ENCODE peak calls at places on chromosomes 6 and 20, in ten cellular contexts. U is cardiac fibroblast, P is ELR, F is stromal cell of bone marrow, N is iPS DF 6.9, D is MCF 10A, B is neural crest cell, A is NAMALWA, E is adrenal gland, J is GM13977. W is an unnamed sample.
A peak's percentile ranks its signal among the peaks of the same experiment; 100 is the strongest.

GRCh38 chr6:154932562-154933027 is 62.5 kb upstream of the TIAM2 start:
- DNase-seq in B (no peak), D (peak; percentile 74), U (peak; percentile 36), J (no peak), A (no peak), F (no peak), N (no peak), P (peak; percentile 84), E (no peak), W (peak; percentile 72)

GRCh38 chr6:5466459-5466858 is 205.1 kb downstream of the FARS2 start:
- DNase-seq in B (no peak), E (peak; percentile 19), A (no peak), J (no peak), D (peak; percentile 44), P (peak; percentile 78), N (no peak), F (peak; percentile 59), U (peak; percentile 69), W (no peak)

GRCh38 chr6:148850936-148851335 is 104.1 kb downstream of the UST start:
- DNase-seq in D (no peak), E (no peak), A (no peak), U (no peak), P (no peak), J (no peak), F (no peak), B (no peak), N (no peak), W (no peak)

GRCh38 chr6:121647905-121648304 is 212.5 kb downstream of the GJA1 start:
- DNase-seq in J (no peak), E (no peak), B (no peak), D (peak; percentile 11), A (no peak), U (peak; percentile 74), N (no peak), F (peak; percentile 50), P (peak; percentile 51), W (no peak)

GRCh38 chr6:163356324-163356723 is 58.2 kb upstream of the QKI start:
- DNase-seq in F (peak; percentile 35), A (no peak), N (no peak), E (peak; percentile 80), B (no peak), D (peak; percentile 56), U (peak; percentile 84), P (peak; percentile 92), J (no peak), W (peak; percentile 60)

GRCh38 chr20:9409981-9410380 is 104.4 kb upstream of the LAMP5 start:
- DNase-seq in U (peak; percentile 28), N (no peak), D (no peak), A (no peak), B (no peak), F (peak; percentile 82), J (no peak), P (peak; percentile 88), E (no peak), W (no peak)

GRCh38 chr6:100633096-100633766 is 168.5 kb upstream of the SIM1 start:
- DNase-seq in N (no peak), P (peak; percentile 90), B (no peak), A (no peak), J (no peak), E (no peak), U (peak; percentile 89), F (peak; percentile 83), D (peak; percentile 77), W (peak; percentile 86)

GRCh38 chr20:33693741-33694645 is 7.8 kb upstream of the E2F1 start:
- DNase-seq in U (peak; percentile 20), A (no peak), D (no peak), B (no peak), J (no peak), P (no peak), E (no peak), F (no peak), N (no peak), W (no peak)

GRCh38 chr20:57065646-57066045 is 200.8 kb downstream of the BMP7 start:
- DNase-seq in U (no peak), J (no peak), F (no peak), E (no peak), A (no peak), P (peak; percentile 42), N (no peak), D (no peak), B (no peak), W (no peak)

GRCh38 chr6:30685977-30686907 is at the start of gene PPP1R18:
- DNase-seq in E (peak; percentile 87), A (peak; percentile 71), D (peak; percentile 74), B (no peak), J (peak; percentile 75), P (peak; percentile 80), F (peak; percentile 47), N (no peak), U (peak; percentile 77), W (no peak)

GRCh38 chr6:123658848-123659247 is 22.1 kb upstream of the TRDN start:
- DNase-seq in F (no peak), B (no peak), J (no peak), E (no peak), U (no peak), N (no peak), A (no peak), D (no peak), P (no peak), W (no peak)

GRCh38 chr20:23532533-23532932 is 35.8 kb downstream of the CST9L start:
- DNase-seq in E (no peak), P (no peak), N (no peak), U (no peak), J (no peak), B (no peak), D (no peak), A (no peak), F (no peak), W (no peak)

GRCh38 chr6:168794515-168794914 is 353.5 kb downstream of the SMOC2 start:
- DNase-seq in A (no peak), J (no peak), P (no peak), D (peak; percentile 42), N (no peak), F (no peak), U (no peak), B (no peak), E (no peak), W (no peak)

GRCh38 chr6:97958143-97958542 is 675.1 kb upstream of the MMS22L start:
- DNase-seq in P (peak; percentile 6), D (peak; percentile 74), J (no peak), U (peak; percentile 5), N (no peak), A (no peak), F (no peak), B (peak; percentile 5), E (no peak), W (no peak)

GRCh38 chr6:84227044-84227433 is 404 bp downstream of the CEP162 start:
- DNase-seq in A (no peak), D (no peak), N (no peak), J (no peak), U (no peak), P (peak; percentile 13), F (no peak), B (no peak), E (no peak), W (no peak)

GRCh38 chr20:35200255-35200654 is 26.2 kb upstream of the MMP24 start:
- DNase-seq in J (no peak), U (peak; percentile 57), B (no peak), A (no peak), P (peak; percentile 90), E (no peak), D (peak; percentile 80), F (peak; percentile 68), N (no peak), W (peak; percentile 8)

GRCh38 chr6:18389479-18389878 is 2.3 kb downstream of the RNF144B start:
- DNase-seq in P (peak; percentile 30), F (peak; percentile 40), A (peak; percentile 19), U (no peak), E (no peak), B (no peak), D (peak; percentile 36), J (no peak), N (no peak), W (no peak)

GRCh38 chr6:92201618-92202017 is 1217.7 kb downstream of the EPHA7 start:
- DNase-seq in B (no peak), D (peak; percentile 18), U (no peak), J (no peak), F (no peak), E (no peak), A (no peak), N (no peak), P (no peak), W (no peak)

GRCh38 chr20:36917943-36918342 is 33.6 kb downstream of the SAMHD1 start:
- DNase-seq in E (no peak), D (no peak), N (no peak), J (no peak), B (no peak), U (no peak), F (no peak), P (peak; percentile 15), A (no peak), W (no peak)

GRCh38 chr20:55348201-55348600 is 657.1 kb downstream of the CBLN4 start:
- DNase-seq in J (no peak), N (no peak), U (no peak), E (no peak), F (no peak), B (no peak), A (no peak), P (no peak), D (no peak), W (no peak)

GRCh38 chr6:88449770-88450169 is 283.6 kb upstream of the CNR1 start:
- DNase-seq in N (no peak), E (no peak), B (no peak), A (no peak), U (peak; percentile 42), J (no peak), P (no peak), F (no peak), D (peak; percentile 51), W (no peak)

GRCh38 chr20:50913976-50914375 is 17.3 kb downstream of the ADNP start:
- DNase-seq in D (peak; percentile 68), J (no peak), N (no peak), E (no peak), B (no peak), A (no peak), U (peak; percentile 62), P (peak; percentile 92), F (peak; percentile 43), W (peak; percentile 59)

W was measured in fibroblast of the conjunctiva.